ENCODE peak calls at places on chromosomes 11 and 22, in four cellular contexts. One of them, this sample, is unnamed.
A peak's percentile ranks its signal among the peaks of the same experiment; 100 is the strongest.

GRCh38 chr11:117792992-117793391 is 4.0 kb downstream of the DSCAML1 start:
- ATAC-seq in naive B cell: no peak
- ATAC-seq in Right ventricle myocardium inferior: no peak
- ATAC-seq in pancreas: no peak
- ATAC-seq in this sample: no peak

GRCh38 chr11:115769891-115770290 is 265.7 kb upstream of the CADM1 start:
- ATAC-seq in naive B cell: no peak
- ATAC-seq in pancreas: no peak
- ATAC-seq in Right ventricle myocardium inferior: no peak
- ATAC-seq in this sample: no peak

GRCh38 chr11:57479925-57480324 is 19.6 kb downstream of the RTN4RL2 start:
- ATAC-seq in pancreas: no peak
- ATAC-seq in naive B cell: no peak
- ATAC-seq in Right ventricle myocardium inferior: no peak
- ATAC-seq in this sample: peak; percentile 22

GRCh38 chr11:73235236-73235786 is 17.2 kb downstream of the P2RY2 start:
- ATAC-seq in Right ventricle myocardium inferior: no peak
- ATAC-seq in pancreas: no peak
- ATAC-seq in naive B cell: no peak
- ATAC-seq in this sample: no peak

GRCh38 chr11:111352935-111353695 is 26.0 kb downstream of the POU2AF1 start:
- ATAC-seq in naive B cell: peak; percentile 34
- ATAC-seq in pancreas: peak; percentile 87
- ATAC-seq in Right ventricle myocardium inferior: peak; percentile 84
- ATAC-seq in this sample: no peak

GRCh38 chr11:110763249-110764011 is 51.2 kb upstream of the ARHGAP20 start:
- ATAC-seq in Right ventricle myocardium inferior: no peak
- ATAC-seq in naive B cell: no peak
- ATAC-seq in pancreas: peak; percentile 39
- ATAC-seq in this sample: no peak

GRCh38 chr11:125214466-125215204 is 50.1 kb downstream of the PKNOX2 start:
- ATAC-seq in pancreas: peak; percentile 35
- ATAC-seq in naive B cell: no peak
- ATAC-seq in Right ventricle myocardium inferior: peak; percentile 78
- ATAC-seq in this sample: no peak

GRCh38 chr11:57370251-57370650 is 10.7 kb downstream of the PRG3 start:
- ATAC-seq in naive B cell: no peak
- ATAC-seq in Right ventricle myocardium inferior: no peak
- ATAC-seq in pancreas: no peak
- ATAC-seq in this sample: no peak

GRCh38 chr22:18110944-18111758 is 542 bp downstream of the TUBA8 start:
- ATAC-seq in Right ventricle myocardium inferior: peak; percentile 6
- ATAC-seq in pancreas: peak; percentile 2
- ATAC-seq in naive B cell: no peak
- ATAC-seq in this sample: no peak

GRCh38 chr11:70844387-70844786 is 408.0 kb downstream of the SHANK2 start:
- ATAC-seq in pancreas: no peak
- ATAC-seq in Right ventricle myocardium inferior: no peak
- ATAC-seq in naive B cell: no peak
- ATAC-seq in this sample: no peak

GRCh38 chr11:8683115-8683807 is 669 bp downstream of the RPL27A start:
- ATAC-seq in naive B cell: no peak
- ATAC-seq in Right ventricle myocardium inferior: no peak
- ATAC-seq in pancreas: peak; percentile 5
- ATAC-seq in this sample: peak; percentile 8

GRCh38 chr11:115272925-115273324 is 231.3 kb downstream of the CADM1 start:
- ATAC-seq in pancreas: no peak
- ATAC-seq in naive B cell: no peak
- ATAC-seq in Right ventricle myocardium inferior: no peak
- ATAC-seq in this sample: no peak

GRCh38 chr22:27224485-27225364 is 567.3 kb downstream of the MIAT start:
- ATAC-seq in naive B cell: no peak
- ATAC-seq in pancreas: peak; percentile 33
- ATAC-seq in Right ventricle myocardium inferior: peak; percentile 73
- ATAC-seq in this sample: no peak

GRCh38 chr22:29146101-29146560 is 59.6 kb upstream of the EMID1 start:
- ATAC-seq in naive B cell: no peak
- ATAC-seq in pancreas: no peak
- ATAC-seq in Right ventricle myocardium inferior: no peak
- ATAC-seq in this sample: no peak

GRCh38 chr22:42217752-42218280 is 52.6 kb downstream of the TCF20 start:
- ATAC-seq in naive B cell: no peak
- ATAC-seq in Right ventricle myocardium inferior: no peak
- ATAC-seq in pancreas: peak; percentile 12
- ATAC-seq in this sample: peak; percentile 25

GRCh38 chr11:103486609-103487008 is 377.4 kb downstream of the DYNC2H1 start:
- ATAC-seq in pancreas: no peak
- ATAC-seq in Right ventricle myocardium inferior: no peak
- ATAC-seq in naive B cell: no peak
- ATAC-seq in this sample: no peak

GRCh38 chr22:40241200-40241763 is 63.6 kb downstream of the TNRC6B start:
- ATAC-seq in naive B cell: no peak
- ATAC-seq in Right ventricle myocardium inferior: no peak
- ATAC-seq in pancreas: no peak
- ATAC-seq in this sample: peak; percentile 69